ENCODE peak calls at places on chromosome 9, in six cellular contexts. A, I, O, M, B and V are unnamed samples.

GRCh38 chr9:110427497-110428104 is 89.9 kb upstream of the TXNDC8 start:
- DNase-seq in M (peak; percentile 38), I (no peak), B (peak; percentile 41), O (peak; percentile 42), A (peak; percentile 28), V (no peak)

GRCh38 chr9:76302947-76303550 is 91.2 kb downstream of the RFK start:
- DNase-seq in B (no peak), M (peak; percentile 33), O (peak; percentile 29), A (peak; percentile 72), I (no peak), V (no peak)

GRCh38 chr9:125418404-125418803 is 156.8 kb downstream of the GAPVD1 start:
- DNase-seq in A (peak; percentile 58), O (no peak), I (no peak), M (no peak), B (peak; percentile 9), V (no peak)

GRCh38 chr9:114908104-114908621 is 22.2 kb downstream of the TNFSF8 start:
- DNase-seq in A (peak; percentile 52), B (no peak), I (no peak), M (no peak), O (peak; percentile 38), V (peak; percentile 63)

GRCh38 chr9:128713411-128713780 is 10.5 kb downstream of the ZDHHC12 start:
- DNase-seq in O (no peak), I (no peak), A (no peak), M (no peak), B (no peak), V (no peak)

GRCh38 chr9:73149371-73150067 is 2.1 kb upstream of the ANXA1 start:
- DNase-seq in O (peak; percentile 69), I (no peak), M (no peak), A (peak; percentile 92), B (no peak), V (no peak)

GRCh38 chr9:113626735-113627495 is 163.4 kb downstream of the RGS3 start:
- DNase-seq in B (peak; percentile 68), A (no peak), M (no peak), I (no peak), O (no peak), V (peak; percentile 49)

GRCh38 chr9:18861599-18862546 is 171.1 kb downstream of the SAXO1 start:
- DNase-seq in M (peak; percentile 69), A (peak; percentile 44), B (peak; percentile 54), O (no peak), I (peak; percentile 8), V (no peak)

GRCh38 chr9:127537014-127537413 is 75.1 kb upstream of the STXBP1 start:
- DNase-seq in B (no peak), O (no peak), M (no peak), A (peak; percentile 83), I (no peak), V (no peak)

GRCh38 chr9:96222132-96222531 is 79.8 kb downstream of the HSD17B3 start:
- DNase-seq in I (no peak), O (no peak), A (no peak), M (no peak), B (no peak), V (no peak)

GRCh38 chr9:6758418-6759113 is 793 bp downstream of the KDM4C start:
- DNase-seq in A (peak; percentile 51), M (peak; percentile 50), O (peak; percentile 8), B (peak; percentile 65), I (peak; percentile 12), V (peak; percentile 33)

GRCh38 chr9:127913682-127914081 is 3.2 kb downstream of the ST6GALNAC4 start:
- DNase-seq in A (no peak), B (no peak), O (no peak), I (no peak), M (no peak), V (no peak)

GRCh38 chr9:91424403-91425176 is 958 bp upstream of the NFIL3 start:
- DNase-seq in B (peak; percentile 91), A (peak; percentile 89), M (peak; percentile 95), O (no peak), I (peak; percentile 80), V (peak; percentile 83)

GRCh38 chr9:2132484-2133082 is 117.4 kb downstream of the SMARCA2 start:
- DNase-seq in O (peak; percentile 6), M (no peak), I (no peak), A (peak; percentile 54), B (no peak), V (no peak)

DNA sequence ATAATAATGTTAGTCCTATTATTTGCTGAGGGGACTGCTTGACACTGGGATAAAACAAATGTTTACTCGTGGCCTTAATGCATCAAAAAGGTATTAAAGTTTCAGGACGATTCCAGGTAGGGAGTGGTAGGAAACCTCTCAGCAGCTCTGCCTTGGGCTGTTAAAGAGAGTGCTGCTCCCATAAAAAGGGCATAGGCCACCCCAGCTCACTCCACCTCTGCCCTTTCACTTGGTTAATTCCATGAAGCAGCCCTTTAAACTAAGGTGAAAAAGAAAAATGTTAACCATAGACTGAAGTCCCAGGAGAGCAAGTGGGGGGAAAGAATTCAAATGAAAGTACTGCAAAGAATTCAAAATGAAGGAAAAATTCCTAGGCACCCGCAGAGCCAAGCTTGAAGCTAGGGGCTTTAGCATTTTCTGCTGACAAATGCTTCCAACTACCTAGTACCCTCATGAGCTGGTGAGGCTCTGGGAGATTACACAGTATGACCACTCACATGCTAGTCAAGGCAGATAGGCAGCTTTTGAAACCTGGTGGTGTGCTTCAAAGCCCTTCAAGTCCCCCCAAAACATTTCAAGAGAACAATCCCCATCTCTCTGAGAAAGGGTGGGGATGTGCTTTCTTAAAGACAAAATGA is 8.5 kb downstream of the KLF9 start:
- DNase-seq in I (no peak), A (no peak), M (peak; percentile 16), O (no peak), B (no peak), V (no peak)
- TF ChIP-seq POLR2A in I (no peak), A (peak; percentile 21), M (no peak), O (no peak), B (no peak), V (no peak)

DNA sequence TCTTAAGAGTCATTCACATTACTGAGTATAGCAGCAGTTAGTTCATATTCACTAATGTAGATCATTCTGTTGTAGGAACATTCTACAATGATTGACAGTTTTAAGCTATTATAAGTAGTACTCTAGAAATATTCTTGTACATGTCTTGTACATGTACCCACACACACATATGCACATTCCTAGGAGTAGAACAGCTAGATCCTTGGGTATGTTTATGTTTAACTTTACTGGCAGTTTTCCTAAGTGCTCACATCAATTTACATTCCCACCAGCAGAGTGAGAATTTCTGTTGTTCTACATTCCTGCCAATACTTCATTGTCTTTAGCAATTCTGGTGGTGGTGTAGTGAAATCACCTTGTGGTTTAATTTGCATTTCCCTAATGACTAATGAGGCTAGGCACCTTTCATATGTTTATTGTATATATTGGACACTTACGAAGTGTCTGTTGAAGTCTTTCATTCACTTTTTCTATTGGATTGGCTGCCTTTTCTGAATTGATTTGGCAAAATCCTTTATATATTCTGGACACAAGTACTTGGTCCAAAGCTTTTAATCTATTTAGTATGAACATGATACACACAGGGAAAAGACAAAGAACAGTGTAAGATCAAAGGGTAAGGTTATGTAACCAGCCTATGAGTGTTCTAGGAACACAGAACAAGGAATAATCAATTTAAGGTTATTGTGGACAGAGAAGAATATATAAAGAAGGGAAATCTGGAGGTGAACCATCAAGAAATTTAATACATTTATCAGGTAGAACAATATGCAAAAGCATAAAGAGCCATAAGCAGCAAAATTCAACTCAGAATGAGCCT is 95.6 kb downstream of the MLLT3 start:
- DNase-seq in M (no peak), B (no peak), A (peak; percentile 44), I (no peak), O (no peak), V (no peak)
- TF ChIP-seq CTCF in M (no peak), B (no peak), A (peak; percentile 32), I (no peak), O (no peak), V (peak; percentile 12)

GRCh38 chr9:133955821-133956411 is 36.2 kb downstream of the VAV2 start:
- DNase-seq in M (peak; percentile 46), I (no peak), O (no peak), B (peak; percentile 30), A (peak; percentile 47), V (no peak)
- H3K4me1 ChIP-seq in M (peaks cover 26% of the 10 kb centered on the region), I (peaks cover 8% of the 10 kb centered on the region), O (peaks cover 7% of the 10 kb centered on the region), B (peaks cover 56% of the 10 kb centered on the region), A (peaks cover 29% of the 10 kb centered on the region), V (peaks cover 10% of the 10 kb centered on the region)

GRCh38 chr9:136245194-136246150 is at the start of gene QSOX2:
- DNase-seq in B (peak; percentile 91), I (peak; percentile 73), O (peak; percentile 54), A (peak; percentile 76), M (peak; percentile 84), V (peak; percentile 66)
- TF ChIP-seq POLR2A in B (no peak), I (no peak), O (no peak), A (no peak), M (no peak), V (no peak)